ENCODE peak calls at places on chromosomes 11 and 22, in six cellular contexts. P is upper lobe of right lung, K is PC-3, T is left lung, G is astrocyte of the spinal cord, X is fibroblast of lung. W is an unnamed sample.
A peak's percentile ranks its signal among the peaks of the same experiment; 100 is the strongest.

GRCh38 chr11:79253280-79253679 is 187.6 kb downstream of the TENM4 start:
- DNase-seq in P (no peak), K (no peak), X (no peak), G (no peak), T (no peak), W (no peak)

GRCh38 chr11:72430743-72431570 is 3.4 kb downstream of the CLPB start:
- DNase-seq in T (no peak), P (no peak), X (peak; percentile 49), G (peak; percentile 67), K (peak; percentile 68), W (no peak)

GRCh38 chr11:69374110-69374981 is 80.4 kb downstream of the MYEOV start:
- DNase-seq in G (no peak), T (peak; percentile 28), P (peak; percentile 60), K (no peak), X (no peak), W (peak; percentile 32)

GRCh38 chr11:35927730-35928129 is 16.1 kb upstream of the LDLRAD3 start:
- DNase-seq in T (peak; percentile 84), P (peak; percentile 89), K (peak; percentile 97), X (peak; percentile 63), G (no peak), W (peak; percentile 87)

GRCh38 chr11:49995559-49995958 is 13.2 kb upstream of the OR4C12 start:
- DNase-seq in K (peak; percentile 74), G (no peak), T (no peak), X (peak; percentile 7), P (no peak), W (no peak)

GRCh38 chr22:30754971-30755759 is 60.5 kb downstream of the OSBP2 start:
- DNase-seq in X (peak; percentile 75), P (no peak), G (peak; percentile 79), K (peak; percentile 79), T (peak; percentile 44), W (peak; percentile 58)

GRCh38 chr11:121571466-121571865 is 118.7 kb upstream of the SORL1-AS1 start:
- DNase-seq in P (no peak), X (no peak), K (no peak), T (no peak), G (no peak), W (no peak)

GRCh38 chr11:9039194-9039593 is 35.4 kb upstream of the NRIP3 start:
- DNase-seq in X (peak; percentile 48), K (peak; percentile 75), G (peak; percentile 9), P (no peak), T (peak; percentile 47), W (no peak)

GRCh38 chr22:24894998-24895397 is 51.5 kb downstream of the LHFPL7 start:
- DNase-seq in G (peak; percentile 77), X (peak; percentile 65), T (peak; percentile 68), P (peak; percentile 79), K (peak; percentile 65), W (peak; percentile 76)

GRCh38 chr11:64132388-64132771 is 33.5 kb downstream of the MACROD1 start:
- DNase-seq in K (no peak), G (no peak), P (no peak), T (no peak), X (no peak), W (no peak)

GRCh38 chr11:6925636-6926207 is 504 bp upstream of the ZNF215 start:
- DNase-seq in X (peak; percentile 31), T (no peak), P (no peak), K (peak; percentile 34), G (peak; percentile 6), W (no peak)

GRCh38 chr22:25059438-25059837 is 106.9 kb downstream of the KIAA1671 start:
- DNase-seq in K (no peak), X (no peak), P (no peak), G (no peak), T (no peak), W (no peak)

DNA sequence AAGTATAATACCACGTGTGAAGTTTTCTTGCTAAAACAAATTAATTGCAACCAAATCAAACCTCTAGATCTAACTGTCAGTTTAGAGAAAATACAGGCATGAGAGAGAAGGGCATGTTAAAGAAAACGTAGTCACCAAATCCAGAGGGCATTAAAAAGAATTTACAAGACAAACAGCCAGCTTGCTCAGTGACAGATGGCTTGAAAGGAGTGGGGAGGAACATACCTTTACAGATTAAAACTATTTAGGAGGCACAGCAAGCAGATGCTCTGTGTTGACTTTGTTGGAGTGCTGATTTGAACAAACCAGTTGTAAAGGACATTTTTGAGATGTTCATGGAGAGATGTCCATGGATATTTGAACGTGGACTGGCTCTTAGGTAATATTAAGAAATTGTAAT is 96.9 kb downstream of the ATXN10 start:
- DNase-seq in X (no peak), K (no peak), T (no peak), P (no peak), G (no peak), W (no peak)
- H3K4me3 ChIP-seq in X (no peak overlapping the region), K (no peak overlapping the region), T (no peak overlapping the region), P (no peak overlapping the region), G (no peak overlapping the region), W (no peak overlapping the region)

DNA sequence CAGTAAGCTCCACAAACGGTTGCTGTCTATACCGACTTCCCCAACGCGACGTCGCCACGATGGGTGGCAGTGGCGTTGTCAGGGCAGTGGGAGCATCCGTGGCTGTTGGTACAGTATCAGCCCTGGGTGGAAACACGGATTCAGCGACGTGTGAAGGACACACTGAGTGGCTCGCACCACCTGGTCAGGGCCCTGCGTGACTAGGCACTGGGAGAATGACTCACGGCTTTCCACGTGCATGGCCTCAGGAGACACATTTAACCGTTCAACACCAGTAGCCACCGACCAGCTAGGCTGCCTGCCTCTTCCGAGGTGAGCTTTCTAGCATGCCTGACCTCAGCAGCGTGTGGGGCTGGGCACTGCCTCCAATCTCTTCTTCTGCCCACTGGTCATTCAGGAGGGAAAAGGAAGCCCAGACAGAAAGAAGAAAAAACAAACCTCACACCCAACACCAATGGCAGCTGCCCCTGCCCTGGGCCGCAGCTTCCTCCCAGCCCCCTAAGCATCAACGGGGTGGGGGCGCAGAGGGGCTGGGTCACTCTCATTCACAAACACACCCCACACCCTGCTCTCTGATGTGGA is 59.0 kb downstream of the MYH9 start:
- DNase-seq in P (no peak), K (peak; percentile 69), X (peak; percentile 94), T (peak; percentile 57), G (peak; percentile 89), W (peak; percentile 76)
- H3K4me3 ChIP-seq in P (peak overlapping the region; percentile 6), K (peak overlapping the region; percentile 47), X (no peak overlapping the region), T (peak overlapping the region; percentile 3), G (no peak overlapping the region), W (peak overlapping the region; percentile 29)

GRCh38 chr22:45212992-45213751 is 27.5 kb downstream of the KIAA0930 start:
- DNase-seq in G (peak; percentile 53), K (no peak), X (peak; percentile 76), T (no peak), P (peak; percentile 67), W (peak; percentile 67)
- H3K4me3 ChIP-seq in G (peak overlapping the region; percentile 23), K (no peak overlapping the region), X (peak overlapping the region; percentile 37), T (peak overlapping the region; percentile 21), P (peak overlapping the region; percentile 35), W (peak overlapping the region; percentile 57)

GRCh38 chr11:810040-810567 is 337 bp downstream of the RPLP2 start:
- DNase-seq in K (no peak), G (no peak), X (no peak), P (no peak), T (no peak), W (no peak)
- H3K4me3 ChIP-seq in K (peak overlapping the region; percentile 93), G (peak overlapping the region; percentile 90), X (peak overlapping the region; percentile 70), P (peak overlapping the region; percentile 100), T (peak overlapping the region; percentile 97), W (peak overlapping the region; percentile 93)

GRCh38 chr11:61472282-61472681 is 36.3 kb upstream of the LRRC10B start:
- DNase-seq in X (peak; percentile 63), G (no peak), P (peak; percentile 77), T (peak; percentile 77), K (no peak), W (peak; percentile 88)
- H3K4me3 ChIP-seq in X (no peak overlapping the region), G (no peak overlapping the region), P (no peak overlapping the region), T (no peak overlapping the region), K (no peak overlapping the region), W (peak overlapping the region; percentile 28)

GRCh38 chr22:19169947-19170318 is 8.6 kb downstream of the SLC25A1 start:
- DNase-seq in T (no peak), G (no peak), K (no peak), X (no peak), P (no peak), W (no peak)
- H3K4me3 ChIP-seq in T (peak overlapping the region; percentile 3), G (no peak overlapping the region), K (peak overlapping the region; percentile 61), X (no peak overlapping the region), P (no peak overlapping the region), W (peak overlapping the region; percentile 81)